ENCODE peak calls at places on chromosomes 5 and 9, in four cellular contexts. L is activated CD4-positive, alpha-beta T cell treated with anti-CD3 and anti-CD28 coated beads, Interleukin-2, amount 50 U/mL, for 4 hours; E is progenitor cell of endocrine pancreas; G is Panc1. P is an unnamed sample.

GRCh38 chr5:61332369-61332745 is 299 bp downstream of the ZSWIM6 start:
- DNase-seq in L (peak), E (no peak), G (no peak), P (no peak)

GRCh38 chr5:179127136-179128040 is 67.2 kb downstream of the ZNF354C start:
- DNase-seq in G (no peak), L (no peak), E (no peak), P (no peak)

GRCh38 chr9:110160163-110160562 is 47.8 kb downstream of the C9orf152 start:
- DNase-seq in E (no peak), G (no peak), L (no peak), P (no peak)

GRCh38 chr5:37662362-37662761 is 177.5 kb downstream of the GDNF start:
- DNase-seq in L (no peak), E (no peak), G (no peak), P (no peak)

GRCh38 chr5:3994635-3995034 is 399.0 kb downstream of the IRX1 start:
- DNase-seq in E (no peak), L (no peak), G (no peak), P (no peak)

GRCh38 chr9:4985376-4986266 is 549 bp downstream of the JAK2 start:
- DNase-seq in L (peak), G (no peak), E (no peak), P (no peak)

GRCh38 chr5:127987354-127988148 is 96.0 kb upstream of the SLC12A2 start:
- DNase-seq in L (no peak), E (no peak), G (no peak), P (no peak)

GRCh38 chr9:34744295-34745221 is 34.6 kb upstream of the CCL21 start:
- DNase-seq in G (no peak), E (no peak), L (no peak), P (no peak)

GRCh38 chr5:36305571-36306326 is 4.0 kb upstream of the RANBP3L start:
- DNase-seq in E (no peak), G (peak), L (no peak), P (peak)

GRCh38 chr5:140205952-140206351 is 31.0 kb downstream of the CYSTM1 start:
- DNase-seq in G (no peak), E (no peak), L (no peak), P (no peak)

GRCh38 chr9:110115341-110115820 is 92.6 kb downstream of the C9orf152 start:
- DNase-seq in L (no peak), E (no peak), G (no peak), P (no peak)

GRCh38 chr5:67297802-67298532 is 101.4 kb upstream of the CD180 start:
- DNase-seq in E (no peak), L (no peak), G (no peak), P (no peak)

GRCh38 chr9:89635007-89635742 is 30.4 kb downstream of the GADD45G start:
- DNase-seq in L (no peak), G (no peak), E (no peak), P (no peak)

GRCh38 chr5:173217626-173218397 is 17.2 kb downstream of the NKX2-5 start:
- DNase-seq in E (no peak), L (no peak), G (no peak), P (no peak)

GRCh38 chr5:94538260-94538659 is 80.1 kb downstream of the KIAA0825 start:
- DNase-seq in E (no peak), G (no peak), L (no peak), P (no peak)

GRCh38 chr9:32968101-32969011 is 33.1 kb downstream of the APTX start:
- DNase-seq in L (peak), E (peak), G (peak), P (peak)

GRCh38 chr9:123590499-123590898 is 234.5 kb downstream of the CRB2 start:
- DNase-seq in E (no peak), L (no peak), G (no peak), P (no peak)

GRCh38 chr5:45796959-45797553 is 100.9 kb upstream of the HCN1 start:
- DNase-seq in G (no peak), L (no peak), E (no peak), P (no peak)

GRCh38 chr5:17180957-17181723 is 36.3 kb upstream of the BASP1 start:
- DNase-seq in L (no peak), E (no peak), G (peak), P (peak)

GRCh38 chr9:116368680-116369079 is 215.1 kb downstream of the PAPPA start:
- DNase-seq in L (no peak), G (no peak), E (no peak), P (no peak)

GRCh38 chr9:93071464-93071863 is 13.0 kb downstream of the SUSD3 start:
- DNase-seq in L (no peak), G (no peak), E (no peak), P (no peak)

GRCh38 chr9:15299374-15299939 is 7.6 kb downstream of the TTC39B start:
- DNase-seq in L (peak), G (no peak), E (no peak), P (no peak)

GRCh38 chr9:109254317-109254716 is 66.5 kb downstream of the EPB41L4B start:
- DNase-seq in L (no peak), E (no peak), G (no peak), P (no peak)

GRCh38 chr9:126146254-126147145 is 180.1 kb upstream of the MVB12B start:
- DNase-seq in L (no peak), E (peak), G (no peak), P (peak)

GRCh38 chr9:133090187-133090586 is 28.4 kb downstream of the CEL start:
- DNase-seq in L (no peak), G (no peak), E (no peak), P (no peak)

GRCh38 chr5:52735139-52735538 is 52.6 kb upstream of the ITGA1 start:
- DNase-seq in E (no peak), L (no peak), G (no peak), P (no peak)

GRCh38 chr5:142798099-142798768 is 28.1 kb downstream of the ARHGAP26 start:
- DNase-seq in L (no peak), E (no peak), G (no peak), P (no peak)

GRCh38 chr9:98472216-98472615 is 216.8 kb upstream of the TBC1D2 start:
- DNase-seq in L (no peak), E (no peak), G (no peak), P (no peak)

P was measured in glomerular endothelial cell.